ENCODE peak calls at places on chromosomes 11 and 22, in ten cellular contexts. One of them, this sample, is unnamed.

GRCh38 chr22:36257308-36257707 is 4.4 kb downstream of the APOL1 start:
- DNase-seq in activated CD4-positive, alpha-beta T cell treated with anti-CD3 and anti-CD28 coated beads, Interleukin-2, amount 50 U/mL, for 1 hour: no peak
- DNase-seq in HCEC 1CT: no peak
- DNase-seq in fibroblast of lung: no peak
- DNase-seq in stimulated activated CD4-positive, alpha-beta T cell treated with anti-CD3 and anti-CD28 coated beads, Interleukin-2, amount 100 ng/mL, for 24 hours: no peak
- DNase-seq in A549: no peak
- DNase-seq in NCI-H1694: no peak
- DNase-seq in psoas muscle: no peak
- DNase-seq in Calu3: no peak
- DNase-seq in SK-MEL-5: no peak
- DNase-seq in this sample: no peak

GRCh38 chr22:35329114-35329847 is 29.6 kb downstream of the TOM1 start:
- DNase-seq in activated CD4-positive, alpha-beta T cell treated with anti-CD3 and anti-CD28 coated beads, Interleukin-2, amount 50 U/mL, for 1 hour: no peak
- DNase-seq in HCEC 1CT: no peak
- DNase-seq in fibroblast of lung: no peak
- DNase-seq in stimulated activated CD4-positive, alpha-beta T cell treated with anti-CD3 and anti-CD28 coated beads, Interleukin-2, amount 100 ng/mL, for 24 hours: no peak
- DNase-seq in A549: no peak
- DNase-seq in NCI-H1694: no peak
- DNase-seq in psoas muscle: peak
- DNase-seq in Calu3: no peak
- DNase-seq in SK-MEL-5: no peak
- DNase-seq in this sample: no peak

GRCh38 chr11:11845066-11845465 is 3.3 kb downstream of the USP47 start:
- DNase-seq in activated CD4-positive, alpha-beta T cell treated with anti-CD3 and anti-CD28 coated beads, Interleukin-2, amount 50 U/mL, for 1 hour: no peak
- DNase-seq in HCEC 1CT: no peak
- DNase-seq in fibroblast of lung: no peak
- DNase-seq in stimulated activated CD4-positive, alpha-beta T cell treated with anti-CD3 and anti-CD28 coated beads, Interleukin-2, amount 100 ng/mL, for 24 hours: no peak
- DNase-seq in A549: no peak
- DNase-seq in NCI-H1694: no peak
- DNase-seq in psoas muscle: no peak
- DNase-seq in Calu3: peak
- DNase-seq in SK-MEL-5: no peak
- DNase-seq in this sample: peak

GRCh38 chr11:121688860-121689614 is 236.3 kb upstream of the SORL1-AS1 start:
- DNase-seq in activated CD4-positive, alpha-beta T cell treated with anti-CD3 and anti-CD28 coated beads, Interleukin-2, amount 50 U/mL, for 1 hour: no peak
- DNase-seq in HCEC 1CT: no peak
- DNase-seq in fibroblast of lung: no peak
- DNase-seq in stimulated activated CD4-positive, alpha-beta T cell treated with anti-CD3 and anti-CD28 coated beads, Interleukin-2, amount 100 ng/mL, for 24 hours: no peak
- DNase-seq in A549: no peak
- DNase-seq in NCI-H1694: no peak
- DNase-seq in psoas muscle: no peak
- DNase-seq in Calu3: peak
- DNase-seq in SK-MEL-5: no peak
- DNase-seq in this sample: peak

GRCh38 chr11:12786891-12787290 is 112.7 kb downstream of the TEAD1 start:
- DNase-seq in activated CD4-positive, alpha-beta T cell treated with anti-CD3 and anti-CD28 coated beads, Interleukin-2, amount 50 U/mL, for 1 hour: no peak
- DNase-seq in HCEC 1CT: no peak
- DNase-seq in fibroblast of lung: no peak
- DNase-seq in stimulated activated CD4-positive, alpha-beta T cell treated with anti-CD3 and anti-CD28 coated beads, Interleukin-2, amount 100 ng/mL, for 24 hours: no peak
- DNase-seq in A549: no peak
- DNase-seq in NCI-H1694: no peak
- DNase-seq in psoas muscle: no peak
- DNase-seq in Calu3: no peak
- DNase-seq in SK-MEL-5: no peak
- DNase-seq in this sample: no peak

GRCh38 chr11:113248702-113249490 is 65.5 kb upstream of the TTC12 start:
- DNase-seq in activated CD4-positive, alpha-beta T cell treated with anti-CD3 and anti-CD28 coated beads, Interleukin-2, amount 50 U/mL, for 1 hour: no peak
- DNase-seq in HCEC 1CT: no peak
- DNase-seq in fibroblast of lung: no peak
- DNase-seq in stimulated activated CD4-positive, alpha-beta T cell treated with anti-CD3 and anti-CD28 coated beads, Interleukin-2, amount 100 ng/mL, for 24 hours: no peak
- DNase-seq in A549: no peak
- DNase-seq in NCI-H1694: no peak
- DNase-seq in psoas muscle: no peak
- DNase-seq in Calu3: no peak
- DNase-seq in SK-MEL-5: no peak
- DNase-seq in this sample: no peak

GRCh38 chr22:47275479-47276218 is 513.2 kb downstream of the TBC1D22A start:
- DNase-seq in activated CD4-positive, alpha-beta T cell treated with anti-CD3 and anti-CD28 coated beads, Interleukin-2, amount 50 U/mL, for 1 hour: no peak
- DNase-seq in HCEC 1CT: no peak
- DNase-seq in fibroblast of lung: no peak
- DNase-seq in stimulated activated CD4-positive, alpha-beta T cell treated with anti-CD3 and anti-CD28 coated beads, Interleukin-2, amount 100 ng/mL, for 24 hours: no peak
- DNase-seq in A549: no peak
- DNase-seq in NCI-H1694: no peak
- DNase-seq in psoas muscle: no peak
- DNase-seq in Calu3: no peak
- DNase-seq in SK-MEL-5: peak
- DNase-seq in this sample: no peak

GRCh38 chr11:76628408-76628947 is 42.1 kb downstream of the LRRC32 start:
- DNase-seq in activated CD4-positive, alpha-beta T cell treated with anti-CD3 and anti-CD28 coated beads, Interleukin-2, amount 50 U/mL, for 1 hour: no peak
- DNase-seq in HCEC 1CT: no peak
- DNase-seq in fibroblast of lung: no peak
- DNase-seq in stimulated activated CD4-positive, alpha-beta T cell treated with anti-CD3 and anti-CD28 coated beads, Interleukin-2, amount 100 ng/mL, for 24 hours: peak
- DNase-seq in A549: no peak
- DNase-seq in NCI-H1694: no peak
- DNase-seq in psoas muscle: no peak
- DNase-seq in Calu3: no peak
- DNase-seq in SK-MEL-5: no peak
- DNase-seq in this sample: no peak

GRCh38 chr11:129698212-129698611 is 117.4 kb upstream of the TMEM45B start:
- DNase-seq in activated CD4-positive, alpha-beta T cell treated with anti-CD3 and anti-CD28 coated beads, Interleukin-2, amount 50 U/mL, for 1 hour: no peak
- DNase-seq in HCEC 1CT: no peak
- DNase-seq in fibroblast of lung: no peak
- DNase-seq in stimulated activated CD4-positive, alpha-beta T cell treated with anti-CD3 and anti-CD28 coated beads, Interleukin-2, amount 100 ng/mL, for 24 hours: no peak
- DNase-seq in A549: no peak
- DNase-seq in NCI-H1694: no peak
- DNase-seq in psoas muscle: no peak
- DNase-seq in Calu3: no peak
- DNase-seq in SK-MEL-5: no peak
- DNase-seq in this sample: no peak

GRCh38 chr11:69711824-69712801 is 8.3 kb upstream of the FGF19 start:
- DNase-seq in activated CD4-positive, alpha-beta T cell treated with anti-CD3 and anti-CD28 coated beads, Interleukin-2, amount 50 U/mL, for 1 hour: no peak
- DNase-seq in HCEC 1CT: no peak
- DNase-seq in fibroblast of lung: no peak
- DNase-seq in stimulated activated CD4-positive, alpha-beta T cell treated with anti-CD3 and anti-CD28 coated beads, Interleukin-2, amount 100 ng/mL, for 24 hours: no peak
- DNase-seq in A549: no peak
- DNase-seq in NCI-H1694: no peak
- DNase-seq in psoas muscle: no peak
- DNase-seq in Calu3: no peak
- DNase-seq in SK-MEL-5: no peak
- DNase-seq in this sample: no peak

GRCh38 chr22:23682827-23683355 is 7.9 kb upstream of the RGL4 start:
- DNase-seq in activated CD4-positive, alpha-beta T cell treated with anti-CD3 and anti-CD28 coated beads, Interleukin-2, amount 50 U/mL, for 1 hour: no peak
- DNase-seq in HCEC 1CT: no peak
- DNase-seq in fibroblast of lung: no peak
- DNase-seq in stimulated activated CD4-positive, alpha-beta T cell treated with anti-CD3 and anti-CD28 coated beads, Interleukin-2, amount 100 ng/mL, for 24 hours: no peak
- DNase-seq in A549: no peak
- DNase-seq in NCI-H1694: no peak
- DNase-seq in psoas muscle: no peak
- DNase-seq in Calu3: no peak
- DNase-seq in SK-MEL-5: no peak
- DNase-seq in this sample: no peak

GRCh38 chr22:50030315-50031188 is 18.0 kb upstream of the IL17REL start:
- DNase-seq in activated CD4-positive, alpha-beta T cell treated with anti-CD3 and anti-CD28 coated beads, Interleukin-2, amount 50 U/mL, for 1 hour: peak
- DNase-seq in HCEC 1CT: peak
- DNase-seq in fibroblast of lung: peak
- DNase-seq in stimulated activated CD4-positive, alpha-beta T cell treated with anti-CD3 and anti-CD28 coated beads, Interleukin-2, amount 100 ng/mL, for 24 hours: peak
- DNase-seq in A549: peak
- DNase-seq in NCI-H1694: peak
- DNase-seq in psoas muscle: peak
- DNase-seq in Calu3: peak
- DNase-seq in SK-MEL-5: peak
- DNase-seq in this sample: peak

GRCh38 chr11:119764108-119764874 is 35.3 kb upstream of the NECTIN1 start:
- DNase-seq in activated CD4-positive, alpha-beta T cell treated with anti-CD3 and anti-CD28 coated beads, Interleukin-2, amount 50 U/mL, for 1 hour: no peak
- DNase-seq in HCEC 1CT: no peak
- DNase-seq in fibroblast of lung: peak
- DNase-seq in stimulated activated CD4-positive, alpha-beta T cell treated with anti-CD3 and anti-CD28 coated beads, Interleukin-2, amount 100 ng/mL, for 24 hours: no peak
- DNase-seq in A549: no peak
- DNase-seq in NCI-H1694: no peak
- DNase-seq in psoas muscle: peak
- DNase-seq in Calu3: peak
- DNase-seq in SK-MEL-5: no peak
- DNase-seq in this sample: no peak

GRCh38 chr22:36830601-36831000 is 13.8 kb upstream of the PVALB start:
- DNase-seq in activated CD4-positive, alpha-beta T cell treated with anti-CD3 and anti-CD28 coated beads, Interleukin-2, amount 50 U/mL, for 1 hour: no peak
- DNase-seq in HCEC 1CT: no peak
- DNase-seq in fibroblast of lung: no peak
- DNase-seq in stimulated activated CD4-positive, alpha-beta T cell treated with anti-CD3 and anti-CD28 coated beads, Interleukin-2, amount 100 ng/mL, for 24 hours: no peak
- DNase-seq in A549: no peak
- DNase-seq in NCI-H1694: no peak
- DNase-seq in psoas muscle: no peak
- DNase-seq in Calu3: no peak
- DNase-seq in SK-MEL-5: no peak
- DNase-seq in this sample: no peak

GRCh38 chr22:45298934-45299505 is 10.7 kb upstream of the FAM118A start:
- DNase-seq in activated CD4-positive, alpha-beta T cell treated with anti-CD3 and anti-CD28 coated beads, Interleukin-2, amount 50 U/mL, for 1 hour: no peak
- DNase-seq in HCEC 1CT: no peak
- DNase-seq in fibroblast of lung: no peak
- DNase-seq in stimulated activated CD4-positive, alpha-beta T cell treated with anti-CD3 and anti-CD28 coated beads, Interleukin-2, amount 100 ng/mL, for 24 hours: no peak
- DNase-seq in A549: no peak
- DNase-seq in NCI-H1694: no peak
- DNase-seq in psoas muscle: no peak
- DNase-seq in Calu3: no peak
- DNase-seq in SK-MEL-5: no peak
- DNase-seq in this sample: no peak

GRCh38 chr22:20438678-20439492 is 1.3 kb upstream of the SCARF2 start:
- DNase-seq in activated CD4-positive, alpha-beta T cell treated with anti-CD3 and anti-CD28 coated beads, Interleukin-2, amount 50 U/mL, for 1 hour: no peak
- DNase-seq in HCEC 1CT: no peak
- DNase-seq in fibroblast of lung: no peak
- DNase-seq in stimulated activated CD4-positive, alpha-beta T cell treated with anti-CD3 and anti-CD28 coated beads, Interleukin-2, amount 100 ng/mL, for 24 hours: no peak
- DNase-seq in A549: peak
- DNase-seq in NCI-H1694: no peak
- DNase-seq in psoas muscle: peak
- DNase-seq in Calu3: no peak
- DNase-seq in SK-MEL-5: peak
- DNase-seq in this sample: peak

GRCh38 chr22:21622624-21623401 is 7.0 kb downstream of the YDJC start:
- DNase-seq in activated CD4-positive, alpha-beta T cell treated with anti-CD3 and anti-CD28 coated beads, Interleukin-2, amount 50 U/mL, for 1 hour: no peak
- DNase-seq in HCEC 1CT: no peak
- DNase-seq in fibroblast of lung: no peak
- DNase-seq in stimulated activated CD4-positive, alpha-beta T cell treated with anti-CD3 and anti-CD28 coated beads, Interleukin-2, amount 100 ng/mL, for 24 hours: no peak
- DNase-seq in A549: no peak
- DNase-seq in NCI-H1694: no peak
- DNase-seq in psoas muscle: no peak
- DNase-seq in Calu3: no peak
- DNase-seq in SK-MEL-5: no peak
- DNase-seq in this sample: no peak

GRCh38 chr11:61055776-61056175 is 46.5 kb upstream of the CD5 start:
- DNase-seq in activated CD4-positive, alpha-beta T cell treated with anti-CD3 and anti-CD28 coated beads, Interleukin-2, amount 50 U/mL, for 1 hour: no peak
- DNase-seq in HCEC 1CT: no peak
- DNase-seq in fibroblast of lung: no peak
- DNase-seq in stimulated activated CD4-positive, alpha-beta T cell treated with anti-CD3 and anti-CD28 coated beads, Interleukin-2, amount 100 ng/mL, for 24 hours: no peak
- DNase-seq in A549: no peak
- DNase-seq in NCI-H1694: no peak
- DNase-seq in psoas muscle: no peak
- DNase-seq in Calu3: no peak
- DNase-seq in SK-MEL-5: no peak
- DNase-seq in this sample: no peak

GRCh38 chr11:97290444-97291041 is 900.7 kb downstream of the JRKL start:
- DNase-seq in activated CD4-positive, alpha-beta T cell treated with anti-CD3 and anti-CD28 coated beads, Interleukin-2, amount 50 U/mL, for 1 hour: no peak
- DNase-seq in HCEC 1CT: no peak
- DNase-seq in fibroblast of lung: no peak
- DNase-seq in stimulated activated CD4-positive, alpha-beta T cell treated with anti-CD3 and anti-CD28 coated beads, Interleukin-2, amount 100 ng/mL, for 24 hours: no peak
- DNase-seq in A549: no peak
- DNase-seq in NCI-H1694: no peak
- DNase-seq in psoas muscle: no peak
- DNase-seq in Calu3: no peak
- DNase-seq in SK-MEL-5: no peak
- DNase-seq in this sample: no peak

GRCh38 chr11:494761-495536 is 12.1 kb downstream of the RNH1 start:
- DNase-seq in activated CD4-positive, alpha-beta T cell treated with anti-CD3 and anti-CD28 coated beads, Interleukin-2, amount 50 U/mL, for 1 hour: no peak
- DNase-seq in HCEC 1CT: no peak
- DNase-seq in fibroblast of lung: no peak
- DNase-seq in stimulated activated CD4-positive, alpha-beta T cell treated with anti-CD3 and anti-CD28 coated beads, Interleukin-2, amount 100 ng/mL, for 24 hours: no peak
- DNase-seq in A549: no peak
- DNase-seq in NCI-H1694: no peak
- DNase-seq in psoas muscle: peak
- DNase-seq in Calu3: no peak
- DNase-seq in SK-MEL-5: no peak
- DNase-seq in this sample: no peak

GRCh38 chr11:118922745-118923627 is 2.7 kb downstream of the BCL9L start:
- DNase-seq in activated CD4-positive, alpha-beta T cell treated with anti-CD3 and anti-CD28 coated beads, Interleukin-2, amount 50 U/mL, for 1 hour: no peak
- DNase-seq in HCEC 1CT: no peak
- DNase-seq in fibroblast of lung: no peak
- DNase-seq in stimulated activated CD4-positive, alpha-beta T cell treated with anti-CD3 and anti-CD28 coated beads, Interleukin-2, amount 100 ng/mL, for 24 hours: no peak
- DNase-seq in A549: no peak
- DNase-seq in NCI-H1694: no peak
- DNase-seq in psoas muscle: no peak
- DNase-seq in Calu3: no peak
- DNase-seq in SK-MEL-5: no peak
- DNase-seq in this sample: no peak

This sample was measured in Caco-2.